ENCODE peak calls at places on chromosome 15, in five cellular contexts. One of them, this sample, is unnamed.

GRCh38 chr15:90160781-90161727 is 40.1 kb upstream of the SEMA4B start:
- DNase-seq in HuH-7.5: no peak
- DNase-seq in breast epithelium: peak; percentile 85
- DNase-seq in right cardiac atrium: peak; percentile 65
- DNase-seq in activated CD4-positive, alpha-beta T cell treated with anti-CD3 and anti-CD28 coated beads for 24 hours: no peak
- DNase-seq in this sample: peak; percentile 89

GRCh38 chr15:83626171-83626802 is 27.6 kb upstream of the ADAMTSL3 start:
- DNase-seq in HuH-7.5: no peak
- DNase-seq in activated CD4-positive, alpha-beta T cell treated with anti-CD3 and anti-CD28 coated beads for 24 hours: no peak
- DNase-seq in breast epithelium: no peak
- DNase-seq in right cardiac atrium: no peak
- DNase-seq in this sample: no peak

GRCh38 chr15:96502196-96502595 is 171.7 kb downstream of the NR2F2 start:
- DNase-seq in breast epithelium: no peak
- DNase-seq in activated CD4-positive, alpha-beta T cell treated with anti-CD3 and anti-CD28 coated beads for 24 hours: no peak
- DNase-seq in HuH-7.5: no peak
- DNase-seq in right cardiac atrium: no peak
- DNase-seq in this sample: no peak

GRCh38 chr15:57390583-57390982 is 14.3 kb downstream of the CGNL1 start:
- DNase-seq in right cardiac atrium: no peak
- DNase-seq in HuH-7.5: no peak
- DNase-seq in activated CD4-positive, alpha-beta T cell treated with anti-CD3 and anti-CD28 coated beads for 24 hours: no peak
- DNase-seq in breast epithelium: no peak
- DNase-seq in this sample: no peak

GRCh38 chr15:67048281-67049279 is 16.8 kb upstream of the SMAD3 start:
- DNase-seq in HuH-7.5: no peak
- DNase-seq in breast epithelium: no peak
- DNase-seq in activated CD4-positive, alpha-beta T cell treated with anti-CD3 and anti-CD28 coated beads for 24 hours: no peak
- DNase-seq in right cardiac atrium: peak; percentile 82
- DNase-seq in this sample: peak; percentile 94

GRCh38 chr15:92418864-92419263 is 25.2 kb downstream of the ST8SIA2 start:
- DNase-seq in activated CD4-positive, alpha-beta T cell treated with anti-CD3 and anti-CD28 coated beads for 24 hours: no peak
- DNase-seq in breast epithelium: no peak
- DNase-seq in right cardiac atrium: no peak
- DNase-seq in HuH-7.5: no peak
- DNase-seq in this sample: no peak

GRCh38 chr15:60004846-60005351 is 788 bp downstream of the FOXB1 start:
- DNase-seq in right cardiac atrium: no peak
- DNase-seq in breast epithelium: no peak
- DNase-seq in HuH-7.5: no peak
- DNase-seq in activated CD4-positive, alpha-beta T cell treated with anti-CD3 and anti-CD28 coated beads for 24 hours: no peak
- DNase-seq in this sample: peak; percentile 31

GRCh38 chr15:58066042-58066867 is 744 bp upstream of the ALDH1A2 start:
- DNase-seq in breast epithelium: peak; percentile 24
- DNase-seq in right cardiac atrium: peak; percentile 93
- DNase-seq in HuH-7.5: peak; percentile 72
- DNase-seq in activated CD4-positive, alpha-beta T cell treated with anti-CD3 and anti-CD28 coated beads for 24 hours: no peak
- DNase-seq in this sample: peak; percentile 73

GRCh38 chr15:100026041-100026440 is 292.8 kb upstream of the LYSMD4 start:
- DNase-seq in activated CD4-positive, alpha-beta T cell treated with anti-CD3 and anti-CD28 coated beads for 24 hours: no peak
- DNase-seq in breast epithelium: no peak
- DNase-seq in right cardiac atrium: no peak
- DNase-seq in HuH-7.5: no peak
- DNase-seq in this sample: no peak

GRCh38 chr15:51266548-51266947 is 71.8 kb downstream of the CYP19A1 start:
- DNase-seq in activated CD4-positive, alpha-beta T cell treated with anti-CD3 and anti-CD28 coated beads for 24 hours: no peak
- DNase-seq in breast epithelium: no peak
- DNase-seq in HuH-7.5: no peak
- DNase-seq in right cardiac atrium: peak; percentile 50
- DNase-seq in this sample: no peak

GRCh38 chr15:66566963-66567531 is 1.2 kb upstream of the LCTL start:
- DNase-seq in HuH-7.5: peak; percentile 89
- DNase-seq in breast epithelium: no peak
- DNase-seq in right cardiac atrium: peak; percentile 81
- DNase-seq in activated CD4-positive, alpha-beta T cell treated with anti-CD3 and anti-CD28 coated beads for 24 hours: peak; percentile 44
- DNase-seq in this sample: peak; percentile 63

GRCh38 chr15:98826658-98827057 is 178.3 kb downstream of the IGF1R start:
- DNase-seq in right cardiac atrium: no peak
- DNase-seq in HuH-7.5: no peak
- DNase-seq in activated CD4-positive, alpha-beta T cell treated with anti-CD3 and anti-CD28 coated beads for 24 hours: no peak
- DNase-seq in breast epithelium: no peak
- DNase-seq in this sample: no peak

GRCh38 chr15:58039260-58040035 is 26.1 kb downstream of the ALDH1A2 start:
- DNase-seq in HuH-7.5: no peak
- DNase-seq in right cardiac atrium: no peak
- DNase-seq in breast epithelium: no peak
- DNase-seq in activated CD4-positive, alpha-beta T cell treated with anti-CD3 and anti-CD28 coated beads for 24 hours: no peak
- DNase-seq in this sample: no peak

GRCh38 chr15:83733691-83734090 is 79.8 kb downstream of the ADAMTSL3 start:
- DNase-seq in right cardiac atrium: no peak
- DNase-seq in breast epithelium: no peak
- DNase-seq in activated CD4-positive, alpha-beta T cell treated with anti-CD3 and anti-CD28 coated beads for 24 hours: no peak
- DNase-seq in HuH-7.5: no peak
- DNase-seq in this sample: no peak

GRCh38 chr15:44659041-44659440 is 4.4 kb downstream of the SPG11 start:
- DNase-seq in breast epithelium: no peak
- DNase-seq in HuH-7.5: no peak
- DNase-seq in right cardiac atrium: no peak
- DNase-seq in activated CD4-positive, alpha-beta T cell treated with anti-CD3 and anti-CD28 coated beads for 24 hours: no peak
- DNase-seq in this sample: no peak

GRCh38 chr15:80855206-80855605 is 76.0 kb downstream of the CEMIP start:
- DNase-seq in right cardiac atrium: no peak
- DNase-seq in activated CD4-positive, alpha-beta T cell treated with anti-CD3 and anti-CD28 coated beads for 24 hours: no peak
- DNase-seq in HuH-7.5: no peak
- DNase-seq in breast epithelium: no peak
- DNase-seq in this sample: no peak

GRCh38 chr15:83734487-83734886 is 80.6 kb downstream of the ADAMTSL3 start:
- DNase-seq in right cardiac atrium: no peak
- DNase-seq in breast epithelium: no peak
- DNase-seq in activated CD4-positive, alpha-beta T cell treated with anti-CD3 and anti-CD28 coated beads for 24 hours: no peak
- DNase-seq in HuH-7.5: no peak
- DNase-seq in this sample: no peak

GRCh38 chr15:31511707-31512310 is 185.2 kb downstream of the KLF13 start:
- DNase-seq in HuH-7.5: no peak
- DNase-seq in right cardiac atrium: no peak
- DNase-seq in breast epithelium: peak; percentile 11
- DNase-seq in activated CD4-positive, alpha-beta T cell treated with anti-CD3 and anti-CD28 coated beads for 24 hours: no peak
- DNase-seq in this sample: no peak

GRCh38 chr15:25418202-25418601 is 20.6 kb downstream of the UBE3A start:
- DNase-seq in activated CD4-positive, alpha-beta T cell treated with anti-CD3 and anti-CD28 coated beads for 24 hours: no peak
- DNase-seq in HuH-7.5: no peak
- DNase-seq in breast epithelium: no peak
- DNase-seq in right cardiac atrium: no peak
- DNase-seq in this sample: no peak

GRCh38 chr15:78177447-78177873 is 28.3 kb downstream of the IDH3A start:
- DNase-seq in breast epithelium: no peak
- DNase-seq in activated CD4-positive, alpha-beta T cell treated with anti-CD3 and anti-CD28 coated beads for 24 hours: no peak
- DNase-seq in HuH-7.5: peak; percentile 62
- DNase-seq in right cardiac atrium: peak; percentile 79
- DNase-seq in this sample: peak; percentile 60

GRCh38 chr15:61097057-61097456 is 132.0 kb downstream of the RORA start:
- DNase-seq in HuH-7.5: no peak
- DNase-seq in activated CD4-positive, alpha-beta T cell treated with anti-CD3 and anti-CD28 coated beads for 24 hours: no peak
- DNase-seq in breast epithelium: no peak
- DNase-seq in right cardiac atrium: no peak
- DNase-seq in this sample: peak; percentile 68

GRCh38 chr15:50698101-50698500 is 11.5 kb upstream of the TRPM7 start:
- DNase-seq in breast epithelium: no peak
- DNase-seq in HuH-7.5: no peak
- DNase-seq in activated CD4-positive, alpha-beta T cell treated with anti-CD3 and anti-CD28 coated beads for 24 hours: no peak
- DNase-seq in right cardiac atrium: no peak
- DNase-seq in this sample: no peak

GRCh38 chr15:53000412-53000811 is 210.3 kb upstream of the ONECUT1 start:
- DNase-seq in right cardiac atrium: no peak
- DNase-seq in activated CD4-positive, alpha-beta T cell treated with anti-CD3 and anti-CD28 coated beads for 24 hours: no peak
- DNase-seq in breast epithelium: no peak
- DNase-seq in HuH-7.5: no peak
- DNase-seq in this sample: no peak

This sample was measured in right lobe of liver.